ENCODE peak calls at places on chromosomes 12 and 14, in seven cellular contexts. One of them, this sample, is unnamed.

GRCh38 chr14:68910540-68910939 is 68.6 kb downstream of the ACTN1 start:
- DNase-seq in CD8-positive, alpha-beta T cell: no peak
- DNase-seq in OCI-LY7: peak
- DNase-seq in MM.1S: no peak
- DNase-seq in astrocyte: no peak
- DNase-seq in body of pancreas: no peak
- DNase-seq in fibroblast of lung: no peak
- DNase-seq in this sample: no peak

GRCh38 chr12:71046215-71046614 is 111.6 kb downstream of the TSPAN8 start:
- DNase-seq in CD8-positive, alpha-beta T cell: no peak
- DNase-seq in OCI-LY7: no peak
- DNase-seq in MM.1S: no peak
- DNase-seq in astrocyte: peak
- DNase-seq in body of pancreas: no peak
- DNase-seq in fibroblast of lung: peak
- DNase-seq in this sample: no peak

GRCh38 chr12:113174461-113175384 is 10.6 kb downstream of the DDX54 start:
- DNase-seq in CD8-positive, alpha-beta T cell: peak
- DNase-seq in OCI-LY7: peak
- DNase-seq in MM.1S: peak
- DNase-seq in astrocyte: no peak
- DNase-seq in body of pancreas: peak
- DNase-seq in fibroblast of lung: peak
- DNase-seq in this sample: peak

GRCh38 chr12:124869011-124869665 is 5.5 kb upstream of the SCARB1 start:
- DNase-seq in CD8-positive, alpha-beta T cell: no peak
- DNase-seq in OCI-LY7: no peak
- DNase-seq in MM.1S: no peak
- DNase-seq in astrocyte: no peak
- DNase-seq in body of pancreas: no peak
- DNase-seq in fibroblast of lung: no peak
- DNase-seq in this sample: no peak

GRCh38 chr12:116454950-116455447 is 104.2 kb upstream of the MAP1LC3B2 start:
- DNase-seq in CD8-positive, alpha-beta T cell: no peak
- DNase-seq in OCI-LY7: no peak
- DNase-seq in MM.1S: no peak
- DNase-seq in astrocyte: peak
- DNase-seq in body of pancreas: no peak
- DNase-seq in fibroblast of lung: peak
- DNase-seq in this sample: no peak

GRCh38 chr12:123519151-123520001 is 14.1 kb downstream of the RILPL1 start:
- DNase-seq in CD8-positive, alpha-beta T cell: no peak
- DNase-seq in OCI-LY7: no peak
- DNase-seq in MM.1S: no peak
- DNase-seq in astrocyte: peak
- DNase-seq in body of pancreas: peak
- DNase-seq in fibroblast of lung: peak
- DNase-seq in this sample: no peak

GRCh38 chr14:45811155-45811554 is 558.2 kb upstream of the MIS18BP1 start:
- DNase-seq in CD8-positive, alpha-beta T cell: no peak
- DNase-seq in OCI-LY7: no peak
- DNase-seq in MM.1S: no peak
- DNase-seq in astrocyte: no peak
- DNase-seq in body of pancreas: no peak
- DNase-seq in fibroblast of lung: no peak
- DNase-seq in this sample: no peak

GRCh38 chr14:32657081-32657480 is 281.6 kb upstream of the NPAS3 start:
- DNase-seq in CD8-positive, alpha-beta T cell: no peak
- DNase-seq in OCI-LY7: no peak
- DNase-seq in MM.1S: no peak
- DNase-seq in astrocyte: peak
- DNase-seq in body of pancreas: peak
- DNase-seq in fibroblast of lung: peak
- DNase-seq in this sample: no peak

GRCh38 chr12:71755146-71755892 is 656 bp downstream of the RAB21 start:
- DNase-seq in CD8-positive, alpha-beta T cell: peak
- DNase-seq in OCI-LY7: no peak
- DNase-seq in MM.1S: peak
- DNase-seq in astrocyte: peak
- DNase-seq in body of pancreas: peak
- DNase-seq in fibroblast of lung: peak
- DNase-seq in this sample: peak

GRCh38 chr12:81591256-81591655 is 167.9 kb downstream of the PPFIA2 start:
- DNase-seq in CD8-positive, alpha-beta T cell: no peak
- DNase-seq in OCI-LY7: no peak
- DNase-seq in MM.1S: no peak
- DNase-seq in astrocyte: no peak
- DNase-seq in body of pancreas: no peak
- DNase-seq in fibroblast of lung: no peak
- DNase-seq in this sample: no peak

GRCh38 chr14:62819931-62820330 is 225.3 kb downstream of the KCNH5 start:
- DNase-seq in CD8-positive, alpha-beta T cell: no peak
- DNase-seq in OCI-LY7: no peak
- DNase-seq in MM.1S: no peak
- DNase-seq in astrocyte: no peak
- DNase-seq in body of pancreas: no peak
- DNase-seq in fibroblast of lung: no peak
- DNase-seq in this sample: no peak

GRCh38 chr12:14258468-14258947 is 107.0 kb upstream of the ATF7IP start:
- DNase-seq in CD8-positive, alpha-beta T cell: no peak
- DNase-seq in OCI-LY7: no peak
- DNase-seq in MM.1S: no peak
- DNase-seq in astrocyte: no peak
- DNase-seq in body of pancreas: peak
- DNase-seq in fibroblast of lung: no peak
- DNase-seq in this sample: no peak

GRCh38 chr12:128069359-128069997 is 197.5 kb upstream of the TMEM132C start:
- DNase-seq in CD8-positive, alpha-beta T cell: no peak
- DNase-seq in OCI-LY7: peak
- DNase-seq in MM.1S: peak
- DNase-seq in astrocyte: peak
- DNase-seq in body of pancreas: peak
- DNase-seq in fibroblast of lung: peak
- DNase-seq in this sample: no peak

GRCh38 chr12:32603858-32604257 is 75.2 kb upstream of the DNM1L start:
- DNase-seq in CD8-positive, alpha-beta T cell: no peak
- DNase-seq in OCI-LY7: no peak
- DNase-seq in MM.1S: no peak
- DNase-seq in astrocyte: peak
- DNase-seq in body of pancreas: no peak
- DNase-seq in fibroblast of lung: peak
- DNase-seq in this sample: no peak

GRCh38 chr12:92786045-92786444 is 83.3 kb downstream of the PLEKHG7 start:
- DNase-seq in CD8-positive, alpha-beta T cell: no peak
- DNase-seq in OCI-LY7: no peak
- DNase-seq in MM.1S: no peak
- DNase-seq in astrocyte: peak
- DNase-seq in body of pancreas: no peak
- DNase-seq in fibroblast of lung: peak
- DNase-seq in this sample: no peak

GRCh38 chr14:34475163-34475562 is 13.1 kb upstream of the SPTSSA start:
- DNase-seq in CD8-positive, alpha-beta T cell: no peak
- DNase-seq in OCI-LY7: no peak
- DNase-seq in MM.1S: no peak
- DNase-seq in astrocyte: no peak
- DNase-seq in body of pancreas: no peak
- DNase-seq in fibroblast of lung: no peak
- DNase-seq in this sample: no peak

GRCh38 chr14:91369628-91370445 is 47.8 kb downstream of the CCDC88C start:
- DNase-seq in CD8-positive, alpha-beta T cell: no peak
- DNase-seq in OCI-LY7: no peak
- DNase-seq in MM.1S: peak
- DNase-seq in astrocyte: no peak
- DNase-seq in body of pancreas: peak
- DNase-seq in fibroblast of lung: no peak
- DNase-seq in this sample: peak

GRCh38 chr14:78405071-78405856 is 235.1 kb downstream of the NRXN3 start:
- DNase-seq in CD8-positive, alpha-beta T cell: no peak
- DNase-seq in OCI-LY7: no peak
- DNase-seq in MM.1S: no peak
- DNase-seq in astrocyte: no peak
- DNase-seq in body of pancreas: no peak
- DNase-seq in fibroblast of lung: peak
- DNase-seq in this sample: no peak

GRCh38 chr14:30564868-30565248 is 5.9 kb downstream of the G2E3 start:
- DNase-seq in CD8-positive, alpha-beta T cell: no peak
- DNase-seq in OCI-LY7: no peak
- DNase-seq in MM.1S: no peak
- DNase-seq in astrocyte: no peak
- DNase-seq in body of pancreas: no peak
- DNase-seq in fibroblast of lung: no peak
- DNase-seq in this sample: no peak

GRCh38 chr14:53227154-53227718 is 74.1 kb upstream of the DDHD1 start:
- DNase-seq in CD8-positive, alpha-beta T cell: no peak
- DNase-seq in OCI-LY7: no peak
- DNase-seq in MM.1S: no peak
- DNase-seq in astrocyte: no peak
- DNase-seq in body of pancreas: no peak
- DNase-seq in fibroblast of lung: no peak
- DNase-seq in this sample: no peak

GRCh38 chr14:28348797-28349196 is 417.8 kb upstream of the FOXG1 start:
- DNase-seq in CD8-positive, alpha-beta T cell: no peak
- DNase-seq in OCI-LY7: no peak
- DNase-seq in MM.1S: no peak
- DNase-seq in astrocyte: no peak
- DNase-seq in body of pancreas: no peak
- DNase-seq in fibroblast of lung: no peak
- DNase-seq in this sample: no peak

GRCh38 chr12:102300824-102301461 is 103.3 kb upstream of the PMCH start:
- DNase-seq in CD8-positive, alpha-beta T cell: no peak
- DNase-seq in OCI-LY7: peak
- DNase-seq in MM.1S: peak
- DNase-seq in astrocyte: peak
- DNase-seq in body of pancreas: peak
- DNase-seq in fibroblast of lung: peak
- DNase-seq in this sample: no peak

GRCh38 chr12:131620520-131620919 is 90.4 kb upstream of the SFSWAP start:
- DNase-seq in CD8-positive, alpha-beta T cell: no peak
- DNase-seq in OCI-LY7: peak
- DNase-seq in MM.1S: peak
- DNase-seq in astrocyte: no peak
- DNase-seq in body of pancreas: no peak
- DNase-seq in fibroblast of lung: no peak
- DNase-seq in this sample: no peak
- H3K4me3 ChIP-seq in CD8-positive, alpha-beta T cell: no peak
- H3K4me3 ChIP-seq in OCI-LY7: no peak
- H3K4me3 ChIP-seq in MM.1S: no peak
- H3K4me3 ChIP-seq in astrocyte: no peak
- H3K4me3 ChIP-seq in body of pancreas: no peak
- H3K4me3 ChIP-seq in fibroblast of lung: no peak
- H3K4me3 ChIP-seq in this sample: no peak

DNA sequence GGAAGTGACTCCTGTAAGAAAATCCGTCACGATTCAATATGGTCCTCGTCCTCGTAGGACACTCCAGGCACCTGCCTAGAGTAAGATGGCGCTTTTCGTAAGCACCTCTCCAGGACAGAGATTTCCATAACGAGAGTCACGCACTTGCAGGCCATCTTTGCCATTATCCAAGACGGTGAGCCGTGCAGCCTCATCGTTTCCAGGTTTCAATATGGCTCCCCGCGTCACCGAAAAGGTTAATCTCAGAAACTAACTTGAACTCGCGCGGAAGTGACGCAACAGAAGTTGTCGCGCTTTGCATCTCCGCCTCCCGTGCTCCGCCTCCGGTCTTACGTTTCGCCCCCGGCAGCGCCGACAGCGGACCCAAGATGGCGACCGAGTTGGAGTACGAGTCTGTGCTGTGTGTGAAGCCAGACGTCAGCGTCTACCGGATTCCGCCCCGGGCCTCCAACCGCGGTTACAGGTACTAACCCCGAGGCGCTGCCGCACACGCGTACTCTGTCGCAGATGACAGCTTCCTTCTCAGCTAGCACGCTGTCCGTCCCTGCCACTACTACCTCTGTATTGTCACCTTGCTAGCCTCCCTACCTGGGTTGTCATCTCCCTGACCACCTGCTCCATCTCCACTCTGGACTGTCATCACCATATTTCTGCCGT is at the start of gene NECAP1:
- DNase-seq in CD8-positive, alpha-beta T cell: peak
- DNase-seq in OCI-LY7: peak
- DNase-seq in MM.1S: peak
- DNase-seq in astrocyte: peak
- DNase-seq in body of pancreas: peak
- DNase-seq in fibroblast of lung: peak
- DNase-seq in this sample: peak
- TF ChIP-seq CTCF in CD8-positive, alpha-beta T cell: no peak
- TF ChIP-seq CTCF in OCI-LY7: no peak
- TF ChIP-seq CTCF in MM.1S: no peak
- TF ChIP-seq CTCF in astrocyte: no peak
- TF ChIP-seq CTCF in body of pancreas: peak
- TF ChIP-seq CTCF in fibroblast of lung: no peak
- TF ChIP-seq CTCF in this sample: peak

DNA sequence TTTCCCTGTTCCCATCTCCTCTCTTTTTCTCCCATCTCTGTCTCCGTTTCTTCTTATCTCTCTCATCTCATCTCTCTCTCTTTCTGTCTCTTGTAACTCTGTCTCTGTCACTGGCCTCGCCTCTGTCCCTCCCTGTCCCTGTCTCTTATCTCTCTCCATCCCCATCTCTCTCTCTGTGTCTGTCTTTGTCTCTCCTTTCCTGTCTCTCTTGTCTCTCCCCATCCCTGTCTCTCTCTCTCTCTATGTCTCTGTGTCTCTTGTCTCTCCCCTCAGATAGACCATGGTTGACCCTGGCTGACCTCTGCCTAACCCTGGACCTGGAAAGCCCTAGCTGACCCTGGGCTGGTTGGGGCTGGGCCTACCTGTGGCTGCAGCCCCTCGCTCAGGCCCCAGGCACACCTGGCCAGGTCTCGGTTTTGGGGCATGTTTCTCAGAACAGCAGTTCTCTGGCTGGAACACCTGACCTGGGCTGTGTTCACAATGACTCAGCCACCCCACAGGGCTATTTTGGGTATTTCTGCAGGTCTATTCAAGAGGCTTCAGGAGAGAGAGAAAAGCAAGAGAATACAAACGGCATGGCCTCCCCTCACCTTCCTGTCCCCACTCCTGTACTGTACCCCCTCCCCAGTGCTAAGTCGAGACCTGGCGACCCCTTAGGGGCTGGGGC is 174.4 kb downstream of the TMEM121 start:
- DNase-seq in CD8-positive, alpha-beta T cell: no peak
- DNase-seq in OCI-LY7: peak
- DNase-seq in MM.1S: peak
- DNase-seq in astrocyte: no peak
- DNase-seq in body of pancreas: no peak
- DNase-seq in fibroblast of lung: no peak
- DNase-seq in this sample: no peak
- H3K27ac ChIP-seq in CD8-positive, alpha-beta T cell: no peak
- H3K27ac ChIP-seq in OCI-LY7: peak
- H3K27ac ChIP-seq in MM.1S: peak
- H3K27ac ChIP-seq in astrocyte: no peak
- H3K27ac ChIP-seq in body of pancreas: no peak
- H3K27ac ChIP-seq in fibroblast of lung: no peak
- H3K27ac ChIP-seq in this sample: no peak

DNA sequence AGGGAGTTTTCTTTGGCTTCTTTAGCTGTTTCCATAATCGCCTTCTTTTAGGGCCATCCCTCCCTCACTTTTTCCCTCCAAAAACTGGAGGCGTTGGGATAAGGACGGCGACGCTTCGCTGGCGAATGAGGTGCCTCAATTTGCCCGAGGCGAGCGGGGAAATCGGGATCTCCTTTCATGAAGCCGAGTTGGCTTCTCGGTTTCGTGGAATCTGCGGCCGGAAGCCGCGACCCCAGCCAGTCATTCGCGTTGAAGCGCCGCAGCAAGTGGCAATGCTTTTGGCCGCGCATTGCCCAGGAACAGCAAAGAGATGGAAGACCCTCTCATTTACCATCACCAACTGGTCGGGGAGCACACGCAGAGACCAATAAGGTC is 8.3 kb upstream of the SIX1 start:
- DNase-seq in CD8-positive, alpha-beta T cell: no peak
- DNase-seq in OCI-LY7: peak
- DNase-seq in MM.1S: no peak
- DNase-seq in astrocyte: no peak
- DNase-seq in body of pancreas: no peak
- DNase-seq in fibroblast of lung: peak
- DNase-seq in this sample: no peak
- H3K4me3 ChIP-seq in CD8-positive, alpha-beta T cell: no peak
- H3K4me3 ChIP-seq in OCI-LY7: peak
- H3K4me3 ChIP-seq in MM.1S: peak
- H3K4me3 ChIP-seq in astrocyte: peak
- H3K4me3 ChIP-seq in body of pancreas: peak
- H3K4me3 ChIP-seq in fibroblast of lung: peak
- H3K4me3 ChIP-seq in this sample: peak

This sample was measured in dorsolateral prefrontal cortex.